ENCODE peak calls at places on chromosome 16, in ten cellular contexts. E is HCT116, Y is HepG2, I is K562, U is stomach, X is sigmoid colon, R is vagina, V is prostate gland, N is transverse colon, A is endothelial cell of umbilical vein. O is an unnamed sample.

GRCh38 chr16:76583995-76584394 is 306.8 kb downstream of the CNTNAP4 start:
- DNase-seq in E (no peak), Y (no peak), I (no peak), U (no peak), X (no peak), R (no peak), V (no peak), N (no peak), A (no peak), O (no peak)

GRCh38 chr16:53912155-53912554 is 208.2 kb downstream of the FTO start:
- DNase-seq in E (no peak), Y (no peak), I (no peak), U (no peak), X (no peak), R (no peak), V (no peak), N (no peak), A (no peak), O (no peak)

GRCh38 chr16:67388591-67388990 is 4.7 kb downstream of the TPPP3 start:
- DNase-seq in E (no peak), Y (no peak), I (no peak), U (no peak), X (no peak), R (no peak), V (no peak), N (no peak), A (no peak), O (no peak)

GRCh38 chr16:51239196-51239595 is 88.1 kb upstream of the SALL1 start:
- DNase-seq in E (no peak), Y (no peak), I (no peak), U (no peak), X (no peak), R (no peak), V (no peak), N (no peak), A (no peak), O (no peak)

GRCh38 chr16:49638696-49639629 is 216.9 kb downstream of the ZNF423 start:
- DNase-seq in E (no peak), Y (no peak), I (no peak), U (no peak), X (no peak), R (no peak), V (no peak), N (no peak), A (no peak), O (no peak)

GRCh38 chr16:67326115-67326471 is 448 bp downstream of the KCTD19 start:
- DNase-seq in E (no peak), Y (no peak), I (no peak), U (no peak), X (no peak), R (no peak), V (no peak), N (no peak), A (no peak), O (no peak)

GRCh38 chr16:67100569-67101300 is 9.0 kb upstream of the PHAF1 start:
- DNase-seq in E (no peak), Y (no peak), I (no peak), U (no peak), X (no peak), R (no peak), V (no peak), N (no peak), A (peak), O (no peak)

GRCh38 chr16:1344499-1344898 is 7.2 kb downstream of the TSR3 start:
- DNase-seq in E (no peak), Y (no peak), I (no peak), U (no peak), X (no peak), R (no peak), V (no peak), N (no peak), A (no peak), O (no peak)

GRCh38 chr16:27698266-27698665 is 148.3 kb downstream of the KATNIP start:
- DNase-seq in E (no peak), Y (no peak), I (peak), U (no peak), X (no peak), R (no peak), V (no peak), N (no peak), A (no peak), O (no peak)

DNA sequence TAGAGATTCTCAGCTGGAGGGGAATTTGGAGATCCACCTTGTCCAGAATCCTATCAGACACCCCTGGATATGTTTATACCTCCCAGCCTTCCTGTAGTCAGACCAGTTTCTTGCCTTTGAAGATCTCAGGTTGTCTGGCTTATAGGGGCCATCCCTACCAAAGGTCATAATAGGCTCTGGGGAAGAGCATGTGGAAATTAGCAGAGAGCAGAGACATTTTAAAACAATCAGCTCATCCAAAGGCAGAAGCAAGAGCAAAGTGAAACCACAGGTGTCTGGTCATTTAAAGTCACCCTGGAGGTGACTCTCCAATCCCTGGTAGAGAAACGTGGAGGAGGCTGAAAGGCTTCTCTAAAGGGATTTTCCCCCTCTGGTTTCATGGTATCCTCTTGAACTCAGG is 299.3 kb upstream of the EEF2KMT start:
- DNase-seq in E (no peak), Y (no peak), I (no peak), U (no peak), X (no peak), R (no peak), V (no peak), N (no peak), A (no peak), O (no peak)
- TF ChIP-seq POLR2AphosphoS5 in E (no peak), Y (no peak), I (no peak), U (no peak), X (no peak), R (no peak), V (no peak), N (no peak), A (no peak), O (no peak)

GRCh38 chr16:81446318-81447275 is 2.0 kb downstream of the CMIP start:
- DNase-seq in E (no peak), Y (no peak), I (no peak), U (peak), X (no peak), R (no peak), V (peak), N (peak), A (peak), O (peak)
- TF ChIP-seq POLR2A in E (no peak), Y (no peak), I (no peak), U (no peak), X (no peak), R (no peak), V (peak), N (peak), A (no peak), O (no peak)

GRCh38 chr16:88785106-88785924 is at the start of gene PIEZO1:
- DNase-seq in E (no peak), Y (no peak), I (peak), U (peak), X (peak), R (no peak), V (peak), N (peak), A (peak), O (peak)
- TF ChIP-seq POLR2AphosphoS5 in E (peak), Y (peak), I (peak), U (peak), X (peak), R (peak), V (peak), N (peak), A (peak), O (peak)

GRCh38 chr16:81902025-81902424 is 109.2 kb downstream of the SDR42E1 start:
- DNase-seq in E (no peak), Y (peak), I (no peak), U (no peak), X (peak), R (no peak), V (no peak), N (no peak), A (peak), O (no peak)
- TF ChIP-seq POLR2A in E (no peak), Y (no peak), I (no peak), U (no peak), X (no peak), R (no peak), V (no peak), N (no peak), A (no peak), O (no peak)

GRCh38 chr16:72470541-72470940 is 298.6 kb upstream of the PMFBP1 start:
- DNase-seq in E (no peak), Y (no peak), I (no peak), U (no peak), X (no peak), R (no peak), V (no peak), N (no peak), A (no peak), O (no peak)
- TF ChIP-seq POLR2AphosphoS5 in E (no peak), Y (no peak), I (no peak), U (no peak), X (no peak), R (no peak), V (no peak), N (no peak), A (no peak), O (no peak)

GRCh38 chr16:88783391-88784073 is 1.5 kb downstream of the PIEZO1 start:
- DNase-seq in E (no peak), Y (no peak), I (no peak), U (peak), X (peak), R (no peak), V (peak), N (no peak), A (peak), O (no peak)
- TF ChIP-seq POLR2A in E (no peak), Y (peak), I (no peak), U (no peak), X (no peak), R (no peak), V (no peak), N (no peak), A (peak), O (no peak)

GRCh38 chr16:85529489-85530369 is 83.4 kb upstream of the GSE1 start:
- DNase-seq in E (no peak), Y (no peak), I (no peak), U (no peak), X (no peak), R (no peak), V (no peak), N (no peak), A (no peak), O (no peak)

GRCh38 chr16:85530370-85530739 is 82.8 kb upstream of the GSE1 start:
- DNase-seq in E (no peak), Y (no peak), I (no peak), U (no peak), X (no peak), R (no peak), V (no peak), N (no peak), A (no peak), O (no peak)

GRCh38 chr16:85532147-85532546 is 81.0 kb upstream of the GSE1 start:
- DNase-seq in E (no peak), Y (no peak), I (no peak), U (no peak), X (no peak), R (no peak), V (no peak), N (no peak), A (no peak), O (no peak)

GRCh38 chr16:85528528-85529387 is 84.4 kb upstream of the GSE1 start:
- DNase-seq in E (no peak), Y (no peak), I (peak), U (no peak), X (peak), R (no peak), V (no peak), N (no peak), A (no peak), O (no peak)

DNA sequence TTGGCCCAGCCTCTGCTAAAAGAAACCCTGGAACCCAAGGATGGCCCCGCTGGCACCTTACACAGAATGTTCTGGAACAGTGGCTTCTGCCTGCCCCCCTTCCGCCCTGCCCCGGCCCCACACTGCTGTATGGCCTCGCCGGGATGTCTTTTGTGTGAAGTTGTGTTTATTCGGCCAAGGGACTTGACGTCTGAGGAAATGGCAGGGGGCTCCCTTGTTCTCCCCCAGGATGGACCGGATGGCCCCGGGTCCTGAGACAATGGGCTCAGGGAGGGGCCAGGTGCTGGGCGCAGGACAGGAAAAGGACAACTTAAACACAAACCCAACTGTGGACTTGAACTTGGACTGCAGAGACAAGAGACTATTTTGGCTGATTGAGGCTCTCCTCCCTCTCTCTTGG is 81.6 kb upstream of the GSE1 start:
- DNase-seq in E (no peak), Y (no peak), I (no peak), U (no peak), X (no peak), R (no peak), V (no peak), N (no peak), A (peak), O (no peak)
- TF ChIP-seq POLR2AphosphoS5 in E (no peak), Y (no peak), I (no peak), U (no peak), X (no peak), R (no peak), V (no peak), N (no peak), A (no peak), O (no peak)

DNA sequence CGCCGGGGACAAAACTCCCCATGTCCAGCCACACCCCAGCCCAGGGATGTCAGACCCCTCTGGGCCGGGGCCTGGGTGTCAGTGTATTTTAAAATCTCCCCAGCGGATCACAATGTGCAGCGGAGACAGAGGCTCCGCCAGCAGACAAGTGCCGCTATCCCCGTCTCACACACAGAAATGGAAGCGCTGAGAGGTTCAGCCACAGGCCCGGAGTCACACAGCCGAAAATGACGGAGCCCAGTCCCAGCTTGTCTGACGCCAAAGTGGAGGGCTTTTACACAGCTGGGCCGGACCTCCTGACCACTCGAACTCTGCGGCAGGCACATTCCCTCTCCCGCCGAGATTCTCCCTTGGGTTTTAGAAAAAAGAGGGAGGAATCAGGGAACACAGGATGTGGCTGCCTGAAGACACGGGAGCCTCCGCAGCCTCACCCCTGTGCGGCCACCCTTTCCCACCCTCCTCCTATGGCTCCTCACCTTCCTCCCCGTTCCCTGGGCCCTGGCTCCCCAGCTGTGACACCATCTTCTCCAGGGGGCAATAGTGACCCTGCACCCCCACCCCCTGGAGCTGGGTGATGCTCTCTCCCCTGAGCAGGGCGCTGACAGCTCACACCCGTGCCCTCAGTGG is 6.8 kb upstream of the OSGIN1 start:
- DNase-seq in E (no peak), Y (no peak), I (no peak), U (no peak), X (no peak), R (no peak), V (no peak), N (no peak), A (no peak), O (no peak)
- TF ChIP-seq POLR2A in E (no peak), Y (no peak), I (no peak), U (no peak), X (no peak), R (no peak), V (no peak), N (no peak), A (no peak), O (no peak)